ENCODE peak calls at places on chromosome 3, in six cellular contexts. F, V, T, A, B and N are unnamed samples.

GRCh38 chr3:39115870-39116269 is 8.4 kb downstream of the TTC21A start:
- ATAC-seq in F (no peak), V (no peak), T (no peak), A (no peak), B (no peak), N (no peak)

GRCh38 chr3:193871093-193871485 is 264.9 kb upstream of the HES1 start:
- ATAC-seq in F (no peak), V (no peak), T (peak), A (no peak), B (no peak), N (no peak)

GRCh38 chr3:172282850-172283249 is 165.4 kb downstream of the GHSR start:
- ATAC-seq in F (no peak), V (no peak), T (no peak), A (no peak), B (no peak), N (no peak)

GRCh38 chr3:13700362-13700761 is 151.4 kb downstream of the FBLN2 start:
- ATAC-seq in F (no peak), V (no peak), T (no peak), A (no peak), B (no peak), N (no peak)

GRCh38 chr3:123157209-123157597 is 44.5 kb upstream of the SEC22A start:
- ATAC-seq in F (no peak), V (no peak), T (no peak), A (no peak), B (no peak), N (no peak)

GRCh38 chr3:99997293-99997692 is 117.0 kb downstream of the FILIP1L start:
- ATAC-seq in F (no peak), V (no peak), T (no peak), A (no peak), B (no peak), N (no peak)

GRCh38 chr3:155535098-155535497 is 209.8 kb downstream of the PLCH1 start:
- ATAC-seq in F (no peak), V (no peak), T (peak), A (no peak), B (no peak), N (no peak)

GRCh38 chr3:197309528-197310361 is 11.3 kb upstream of the DLG1 start:
- ATAC-seq in F (no peak), V (no peak), T (no peak), A (peak), B (peak), N (peak)

GRCh38 chr3:124107491-124107890 is 115.6 kb upstream of the ROPN1 start:
- ATAC-seq in F (no peak), V (no peak), T (no peak), A (peak), B (no peak), N (no peak)

GRCh38 chr3:117788086-117788485 is 1078.5 kb downstream of the TUSC7 start:
- ATAC-seq in F (no peak), V (no peak), T (no peak), A (no peak), B (no peak), N (no peak)

GRCh38 chr3:155946178-155946577 is 75.7 kb downstream of the GMPS start:
- ATAC-seq in F (no peak), V (peak), T (no peak), A (peak), B (no peak), N (no peak)

GRCh38 chr3:123161167-123161566 is 40.6 kb upstream of the SEC22A start:
- ATAC-seq in F (no peak), V (no peak), T (no peak), A (no peak), B (no peak), N (no peak)

GRCh38 chr3:41997702-41998551 is 36.0 kb upstream of the ULK4 start:
- ATAC-seq in F (no peak), V (peak), T (no peak), A (peak), B (no peak), N (no peak)

GRCh38 chr3:116994473-116994872 is 284.9 kb downstream of the TUSC7 start:
- ATAC-seq in F (no peak), V (no peak), T (no peak), A (no peak), B (no peak), N (no peak)

GRCh38 chr3:129992781-129993180 is 18.3 kb downstream of the TRH start:
- ATAC-seq in F (no peak), V (peak), T (no peak), A (peak), B (peak), N (no peak)

GRCh38 chr3:146511402-146512134 is 32.8 kb downstream of the PLSCR1 start:
- ATAC-seq in F (no peak), V (no peak), T (peak), A (no peak), B (no peak), N (no peak)

GRCh38 chr3:189233225-189233858 is 61.6 kb downstream of the TPRG1 start:
- ATAC-seq in F (no peak), V (peak), T (peak), A (peak), B (peak), N (no peak)

GRCh38 chr3:144142151-144142855 is 170.7 kb downstream of the DIPK2A start:
- ATAC-seq in F (no peak), V (peak), T (no peak), A (peak), B (peak), N (no peak)

GRCh38 chr3:67648229-67648628 is 6.2 kb downstream of the SUCLG2 start:
- ATAC-seq in F (no peak), V (no peak), T (peak), A (no peak), B (no peak), N (no peak)

GRCh38 chr3:52232279-52233107 is 6.5 kb downstream of the TWF2 start:
- ATAC-seq in F (peak), V (no peak), T (no peak), A (no peak), B (no peak), N (no peak)

GRCh38 chr3:114400369-114400768 is 106.5 kb downstream of the TIGIT start:
- ATAC-seq in F (no peak), V (no peak), T (no peak), A (peak), B (no peak), N (no peak)

GRCh38 chr3:100740207-100740606 is 30.9 kb downstream of the TFG start:
- ATAC-seq in F (no peak), V (no peak), T (no peak), A (peak), B (peak), N (peak)

GRCh38 chr3:131543714-131544113 is 40.9 kb upstream of the MRPL3 start:
- ATAC-seq in F (no peak), V (peak), T (no peak), A (peak), B (no peak), N (no peak)

GRCh38 chr3:72728958-72729467 is 119.2 kb downstream of the SHQ1 start:
- ATAC-seq in F (no peak), V (peak), T (peak), A (peak), B (no peak), N (no peak)

GRCh38 chr3:66481071-66482001 is 19.5 kb downstream of the LRIG1 start:
- ATAC-seq in F (peak), V (no peak), T (peak), A (no peak), B (peak), N (no peak)